ENCODE peak calls at places on chromosome 21, in four cellular contexts. One of them, this sample, is unnamed.

GRCh38 chr21:42781981-42782722 is 97.2 kb downstream of the WDR4 start:
- DNase-seq in endothelial cell: no peak
- DNase-seq in cardiac muscle cell: peak
- DNase-seq in neural crest cell: no peak
- DNase-seq in this sample: no peak

GRCh38 chr21:41754481-41754891 is 12.4 kb downstream of the RIPK4 start:
- DNase-seq in neural crest cell: no peak
- DNase-seq in endothelial cell: no peak
- DNase-seq in cardiac muscle cell: peak
- DNase-seq in this sample: no peak

GRCh38 chr21:42373181-42373907 is 7.0 kb upstream of the TFF1 start:
- DNase-seq in neural crest cell: no peak
- DNase-seq in cardiac muscle cell: no peak
- DNase-seq in endothelial cell: no peak
- DNase-seq in this sample: no peak

GRCh38 chr21:31335957-31336738 is 7.9 kb downstream of the TIAM1 start:
- DNase-seq in endothelial cell: no peak
- DNase-seq in cardiac muscle cell: no peak
- DNase-seq in neural crest cell: no peak
- DNase-seq in this sample: no peak

GRCh38 chr21:33039542-33039941 is 13.8 kb downstream of the OLIG2 start:
- DNase-seq in cardiac muscle cell: no peak
- DNase-seq in endothelial cell: no peak
- DNase-seq in neural crest cell: no peak
- DNase-seq in this sample: no peak

GRCh38 chr21:36282568-36283230 is 37.3 kb upstream of the MORC3 start:
- DNase-seq in neural crest cell: no peak
- DNase-seq in endothelial cell: no peak
- DNase-seq in cardiac muscle cell: no peak
- DNase-seq in this sample: no peak

GRCh38 chr21:42820513-42821465 is 58.5 kb downstream of the WDR4 start:
- DNase-seq in endothelial cell: no peak
- DNase-seq in neural crest cell: no peak
- DNase-seq in cardiac muscle cell: no peak
- DNase-seq in this sample: no peak

GRCh38 chr21:35026617-35027557 is 22.2 kb downstream of the RUNX1 start:
- DNase-seq in endothelial cell: peak
- DNase-seq in neural crest cell: peak
- DNase-seq in cardiac muscle cell: peak
- DNase-seq in this sample: no peak

GRCh38 chr21:21200939-21201610 is 202.9 kb downstream of the NCAM2 start:
- DNase-seq in endothelial cell: no peak
- DNase-seq in neural crest cell: no peak
- DNase-seq in cardiac muscle cell: no peak
- DNase-seq in this sample: no peak

GRCh38 chr21:33750017-33750416 is 107.7 kb downstream of the ITSN1 start:
- DNase-seq in cardiac muscle cell: no peak
- DNase-seq in neural crest cell: no peak
- DNase-seq in endothelial cell: no peak
- DNase-seq in this sample: no peak

GRCh38 chr21:14143999-14144398 is 66.8 kb downstream of the LIPI start:
- DNase-seq in neural crest cell: no peak
- DNase-seq in endothelial cell: no peak
- DNase-seq in cardiac muscle cell: no peak
- DNase-seq in this sample: no peak

GRCh38 chr21:42665026-42665425 is 11.6 kb downstream of the PDE9A start:
- DNase-seq in cardiac muscle cell: no peak
- DNase-seq in neural crest cell: no peak
- DNase-seq in endothelial cell: no peak
- DNase-seq in this sample: no peak

GRCh38 chr21:41895643-41896493 is 16.7 kb upstream of the PRDM15 start:
- DNase-seq in neural crest cell: no peak
- DNase-seq in endothelial cell: no peak
- DNase-seq in cardiac muscle cell: no peak
- DNase-seq in this sample: no peak

GRCh38 chr21:32645261-32646182 is 33.3 kb upstream of the CFAP298 start:
- DNase-seq in endothelial cell: peak
- DNase-seq in cardiac muscle cell: peak
- DNase-seq in neural crest cell: no peak
- DNase-seq in this sample: no peak

GRCh38 chr21:40345700-40346099 is 478.5 kb downstream of the PCP4 start:
- DNase-seq in endothelial cell: no peak
- DNase-seq in cardiac muscle cell: no peak
- DNase-seq in neural crest cell: no peak
- DNase-seq in this sample: no peak

GRCh38 chr21:15333943-15334342 is 269.1 kb upstream of the NRIP1 start:
- DNase-seq in cardiac muscle cell: no peak
- DNase-seq in neural crest cell: no peak
- DNase-seq in endothelial cell: no peak
- DNase-seq in this sample: no peak

GRCh38 chr21:25551548-25551947 is 55.7 kb downstream of the MRPL39 start:
- DNase-seq in neural crest cell: no peak
- DNase-seq in endothelial cell: no peak
- DNase-seq in cardiac muscle cell: no peak
- DNase-seq in this sample: no peak

GRCh38 chr21:42314616-42315295 is 453 bp downstream of the TFF3 start:
- DNase-seq in cardiac muscle cell: no peak
- DNase-seq in neural crest cell: no peak
- DNase-seq in endothelial cell: no peak
- DNase-seq in this sample: no peak

GRCh38 chr21:46542588-46543092 is 62.2 kb downstream of the S100B start:
- DNase-seq in cardiac muscle cell: no peak
- DNase-seq in endothelial cell: no peak
- DNase-seq in neural crest cell: no peak
- DNase-seq in this sample: no peak

GRCh38 chr21:43355925-43356289 is 71.0 kb downstream of the SIK1 start:
- DNase-seq in cardiac muscle cell: peak
- DNase-seq in endothelial cell: no peak
- DNase-seq in neural crest cell: no peak
- DNase-seq in this sample: no peak

GRCh38 chr21:15414057-15414456 is 315.7 kb upstream of the USP25 start:
- DNase-seq in neural crest cell: no peak
- DNase-seq in endothelial cell: no peak
- DNase-seq in cardiac muscle cell: no peak
- DNase-seq in this sample: no peak

GRCh38 chr21:46205766-46206162 is 21.5 kb upstream of the SPATC1L start:
- DNase-seq in cardiac muscle cell: no peak
- DNase-seq in neural crest cell: no peak
- DNase-seq in endothelial cell: no peak
- DNase-seq in this sample: no peak

GRCh38 chr21:27034796-27035195 is 67.9 kb upstream of the ADAMTS5 start:
- DNase-seq in endothelial cell: no peak
- DNase-seq in neural crest cell: no peak
- DNase-seq in cardiac muscle cell: no peak
- DNase-seq in this sample: no peak

GRCh38 chr21:34846214-34846575 is 177.4 kb downstream of the CLIC6 start:
- DNase-seq in neural crest cell: no peak
- DNase-seq in endothelial cell: no peak
- DNase-seq in cardiac muscle cell: no peak
- DNase-seq in this sample: no peak

GRCh38 chr21:42437786-42438185 is 34.1 kb downstream of the UBASH3A start:
- DNase-seq in neural crest cell: no peak
- DNase-seq in endothelial cell: peak
- DNase-seq in cardiac muscle cell: peak
- DNase-seq in this sample: peak

GRCh38 chr21:8991088-8991907 is 1530.1 kb upstream of the TPTE start:
- DNase-seq in neural crest cell: no peak
- DNase-seq in cardiac muscle cell: no peak
- DNase-seq in endothelial cell: peak
- DNase-seq in this sample: no peak

GRCh38 chr21:32140212-32141008 is 138.4 kb downstream of the MIS18A start:
- DNase-seq in cardiac muscle cell: no peak
- DNase-seq in endothelial cell: no peak
- DNase-seq in neural crest cell: no peak
- DNase-seq in this sample: no peak

GRCh38 chr21:23936224-23936623 is 1671.1 kb downstream of the MRPL39 start:
- DNase-seq in endothelial cell: no peak
- DNase-seq in neural crest cell: no peak
- DNase-seq in cardiac muscle cell: peak
- DNase-seq in this sample: no peak

GRCh38 chr21:45954271-45954670 is 27.3 kb upstream of the COL6A1 start:
- DNase-seq in endothelial cell: no peak
- DNase-seq in cardiac muscle cell: peak
- DNase-seq in neural crest cell: no peak
- DNase-seq in this sample: no peak

GRCh38 chr21:35563885-35564451 is 496.4 kb downstream of the SETD4 start:
- DNase-seq in endothelial cell: no peak
- DNase-seq in cardiac muscle cell: no peak
- DNase-seq in neural crest cell: no peak
- DNase-seq in this sample: no peak

GRCh38 chr21:46082638-46083270 is 15.2 kb upstream of the COL6A2 start:
- DNase-seq in endothelial cell: no peak
- DNase-seq in neural crest cell: no peak
- DNase-seq in cardiac muscle cell: no peak
- DNase-seq in this sample: no peak

GRCh38 chr21:37916795-37917142 is 512 bp upstream of the KCNJ6 start:
- DNase-seq in cardiac muscle cell: peak
- DNase-seq in neural crest cell: peak
- DNase-seq in endothelial cell: peak
- DNase-seq in this sample: peak
- TF ChIP-seq CTCF in cardiac muscle cell: no peak
- TF ChIP-seq CTCF in neural crest cell: peak
- TF ChIP-seq CTCF in endothelial cell: peak
- TF ChIP-seq CTCF in this sample: peak

DNA sequence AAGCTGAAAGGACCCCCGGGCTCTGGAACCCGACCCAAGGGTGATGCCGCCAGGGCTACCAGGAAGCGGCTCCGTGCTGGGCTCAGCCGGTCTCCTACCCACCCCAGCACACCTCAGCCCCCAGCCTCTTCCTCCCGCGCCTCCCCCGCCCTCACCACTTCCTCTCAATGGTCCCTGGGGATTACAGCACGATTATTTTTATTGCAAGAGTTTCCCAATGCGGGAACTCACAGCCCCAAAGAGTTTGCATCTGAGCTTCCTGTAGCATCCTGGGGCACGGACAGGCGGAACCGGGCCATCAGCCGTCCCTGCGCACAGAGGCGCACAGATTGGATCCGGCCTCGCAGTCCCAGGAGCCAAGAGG is 8.7 kb upstream of the SLX9 start:
- DNase-seq in neural crest cell: no peak
- DNase-seq in endothelial cell: no peak
- DNase-seq in cardiac muscle cell: no peak
- DNase-seq in this sample: no peak
- TF ChIP-seq CTCF in neural crest cell: no peak
- TF ChIP-seq CTCF in endothelial cell: no peak
- TF ChIP-seq CTCF in cardiac muscle cell: no peak
- TF ChIP-seq CTCF in this sample: no peak

DNA sequence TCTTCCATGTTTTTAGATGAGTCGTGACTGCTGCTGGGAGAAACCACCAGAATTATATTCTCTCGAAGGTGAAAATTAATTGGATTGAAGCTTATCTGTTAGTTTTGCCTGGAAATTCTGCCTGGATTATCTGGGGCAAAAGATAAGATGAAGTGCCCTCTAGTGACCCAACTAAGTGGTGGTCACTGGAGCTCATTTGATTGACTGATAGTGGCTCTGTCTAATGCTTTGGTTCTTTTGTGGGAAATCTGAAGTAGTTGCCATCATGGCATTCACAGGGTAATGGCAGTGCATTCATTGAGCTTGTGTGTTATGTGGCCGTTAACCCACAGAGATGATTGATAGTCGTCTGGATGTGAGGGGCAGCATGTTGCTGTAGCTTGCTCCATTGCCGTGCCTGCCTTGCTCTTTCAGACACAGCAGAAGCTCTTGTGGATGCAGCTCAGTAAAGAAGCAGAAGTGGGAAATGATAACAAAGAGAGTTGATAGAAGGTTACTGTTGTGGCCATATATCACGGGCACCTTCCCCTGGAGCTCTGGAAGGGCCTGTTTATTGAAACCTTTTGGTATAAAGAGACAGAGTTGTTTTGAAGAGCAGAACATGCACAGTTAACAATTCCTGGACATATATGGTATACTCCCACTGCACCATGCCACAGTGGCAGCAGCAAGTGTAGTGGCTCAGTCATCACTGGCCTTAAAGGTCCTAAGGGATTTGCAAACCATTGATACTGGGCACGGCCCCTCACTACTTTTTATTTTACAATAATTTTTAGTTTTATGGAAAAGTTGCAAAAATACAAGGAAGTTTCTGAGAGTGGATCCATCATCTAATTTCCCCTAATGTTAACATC is 42.0 kb downstream of the CXADR start:
- DNase-seq in endothelial cell: peak
- DNase-seq in neural crest cell: no peak
- DNase-seq in cardiac muscle cell: peak
- DNase-seq in this sample: no peak
- TF ChIP-seq CTCF in endothelial cell: peak
- TF ChIP-seq CTCF in neural crest cell: peak
- TF ChIP-seq CTCF in cardiac muscle cell: peak
- TF ChIP-seq CTCF in this sample: peak

GRCh38 chr21:29362758-29363157 is 64.0 kb downstream of the BACH1 start:
- DNase-seq in cardiac muscle cell: no peak
- DNase-seq in endothelial cell: no peak
- DNase-seq in neural crest cell: no peak
- DNase-seq in this sample: no peak

GRCh38 chr21:29365636-29366305 is 67.0 kb downstream of the BACH1 start:
- DNase-seq in neural crest cell: no peak
- DNase-seq in cardiac muscle cell: no peak
- DNase-seq in endothelial cell: no peak
- DNase-seq in this sample: no peak

GRCh38 chr21:29359718-29360117 is 61.0 kb downstream of the BACH1 start:
- DNase-seq in cardiac muscle cell: no peak
- DNase-seq in endothelial cell: no peak
- DNase-seq in neural crest cell: no peak
- DNase-seq in this sample: no peak

GRCh38 chr21:29366532-29366931 is 67.8 kb downstream of the BACH1 start:
- DNase-seq in cardiac muscle cell: no peak
- DNase-seq in endothelial cell: no peak
- DNase-seq in neural crest cell: no peak
- DNase-seq in this sample: no peak

DNA sequence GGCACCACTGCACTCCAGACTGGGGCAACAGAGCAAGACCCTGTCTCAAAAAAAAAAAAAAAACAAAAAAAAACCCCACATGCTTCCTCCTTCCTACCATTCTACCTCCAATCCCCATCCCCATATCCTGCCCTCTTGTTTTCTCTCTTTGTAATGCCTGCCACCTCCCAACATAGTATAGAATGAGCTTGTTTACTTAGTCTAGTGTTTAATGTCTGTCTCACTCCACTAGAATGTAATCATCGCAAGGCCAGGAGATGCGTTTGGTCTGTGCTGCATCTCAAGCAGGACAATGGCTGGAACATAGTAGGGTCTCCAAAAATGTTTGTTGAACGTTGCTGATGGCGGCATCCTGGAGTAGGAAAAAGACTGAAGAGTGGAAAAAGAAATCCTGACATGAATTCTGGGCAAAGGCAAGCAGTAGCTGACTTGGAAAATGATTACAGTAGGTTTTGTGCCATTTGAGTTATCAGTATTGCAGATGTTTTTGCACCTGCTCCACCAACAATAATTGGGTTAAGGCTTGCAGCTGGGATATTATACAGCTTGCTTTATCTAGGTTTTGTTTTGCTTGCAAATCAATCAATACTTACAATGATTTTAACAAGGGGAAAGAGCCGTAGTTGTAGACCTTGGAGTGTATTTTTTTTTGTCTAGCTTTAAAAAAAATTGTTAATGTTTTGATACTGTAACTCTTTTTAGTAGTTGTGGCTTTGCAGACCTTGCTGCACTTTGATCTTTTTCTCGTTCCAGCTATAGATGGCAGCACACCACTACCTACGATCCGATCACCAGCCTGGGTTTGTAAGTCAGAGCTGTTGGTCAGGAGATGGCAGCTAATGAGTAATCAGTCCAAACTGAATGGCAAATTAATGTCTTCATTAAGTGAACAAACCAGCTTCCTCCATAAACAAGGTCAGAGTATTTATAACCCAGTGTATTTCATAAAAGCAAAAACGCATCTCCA is 62.4 kb downstream of the BACH1 start:
- DNase-seq in neural crest cell: no peak
- DNase-seq in endothelial cell: no peak
- DNase-seq in cardiac muscle cell: no peak
- DNase-seq in this sample: no peak
- TF ChIP-seq CTCF in neural crest cell: peak
- TF ChIP-seq CTCF in endothelial cell: no peak
- TF ChIP-seq CTCF in cardiac muscle cell: no peak
- TF ChIP-seq CTCF in this sample: peak